ENCODE peak calls at places on chromosome 1, in five cellular contexts. R is naive thymus-derived CD4-positive, alpha-beta T cell; F is astrocyte of the spinal cord; V is A549; T is AG20443. C is an unnamed sample.

GRCh38 chr1:19072285-19072981 is 116.0 kb upstream of the IFFO2 start:
- DNase-seq in R (no peak), F (no peak), V (no peak), T (no peak), C (no peak)

GRCh38 chr1:174744886-174745285 is 254.9 kb upstream of the CACYBP start:
- DNase-seq in R (no peak), F (no peak), V (no peak), T (no peak), C (no peak)

GRCh38 chr1:246565751-246566127 is 322 bp downstream of the TFB2M start:
- DNase-seq in R (no peak), F (no peak), V (no peak), T (no peak), C (no peak)

GRCh38 chr1:183764981-183765380 is 39.9 kb upstream of the RGL1 start:
- DNase-seq in R (no peak), F (peak), V (no peak), T (peak), C (no peak)

GRCh38 chr1:162930532-162931438 is 69.8 kb upstream of the CCDC190 start:
- DNase-seq in R (no peak), F (no peak), V (no peak), T (no peak), C (no peak)

GRCh38 chr1:230825061-230825803 is 43.1 kb downstream of the C1orf198 start:
- DNase-seq in R (no peak), F (peak), V (peak), T (peak), C (peak)

GRCh38 chr1:198778049-198778448 is 139.2 kb downstream of the PTPRC start:
- DNase-seq in R (no peak), F (peak), V (no peak), T (no peak), C (peak)

GRCh38 chr1:69252696-69253095 is 315.0 kb upstream of the LRRC7 start:
- DNase-seq in R (no peak), F (no peak), V (no peak), T (no peak), C (no peak)

GRCh38 chr1:39683591-39684312 is 7.5 kb downstream of the HPCAL4 start:
- DNase-seq in R (no peak), F (no peak), V (no peak), T (no peak), C (peak)

C was measured in choroid plexus epithelial cell.